ENCODE peak calls at places on chromosomes 13 and 19, in seven cellular contexts. T is BJ, O is astrocyte of the spinal cord, E is psoas muscle, M is glutamatergic neuron, C is nephron progenitor cell, J is activated B cell treated with CpG ODN at 0.5 μM for 24 hours. Y is an unnamed sample.

GRCh38 chr19:35397064-35397463 is 26.2 kb downstream of the GPR42 start:
- DNase-seq in T (no peak), O (no peak), E (no peak), M (no peak), C (no peak), J (no peak), Y (no peak)

GRCh38 chr19:52270266-52270885 is 989 bp downstream of the ZNF766 start:
- DNase-seq in T (peak), O (no peak), E (no peak), M (peak), C (peak), J (no peak), Y (no peak)

GRCh38 chr13:40697711-40698110 is 31.3 kb upstream of the FOXO1 start:
- DNase-seq in T (no peak), O (no peak), E (no peak), M (no peak), C (no peak), J (no peak), Y (no peak)

GRCh38 chr19:55443045-55443823 is at the start of gene SHISA7:
- DNase-seq in T (no peak), O (no peak), E (no peak), M (no peak), C (no peak), J (no peak), Y (no peak)

GRCh38 chr13:45807520-45808099 is 43.9 kb downstream of the SIAH3 start:
- DNase-seq in T (no peak), O (peak), E (no peak), M (peak), C (no peak), J (no peak), Y (peak)

GRCh38 chr19:48874309-48875135 is 2.3 kb downstream of the PPP1R15A start:
- DNase-seq in T (no peak), O (peak), E (no peak), M (no peak), C (no peak), J (peak), Y (no peak)

GRCh38 chr13:108682714-108683113 is 53.3 kb downstream of the MYO16 start:
- DNase-seq in T (no peak), O (no peak), E (no peak), M (no peak), C (no peak), J (no peak), Y (no peak)

GRCh38 chr13:33441015-33441414 is 155.5 kb upstream of the STARD13 start:
- DNase-seq in T (no peak), O (peak), E (no peak), M (no peak), C (no peak), J (no peak), Y (no peak)

GRCh38 chr19:18633321-18633720 is 3.5 kb upstream of the KLHL26 start:
- DNase-seq in T (no peak), O (no peak), E (no peak), M (peak), C (no peak), J (no peak), Y (no peak)

GRCh38 chr19:31541396-31541795 is 192.2 kb upstream of the TSHZ3 start:
- DNase-seq in T (no peak), O (no peak), E (no peak), M (no peak), C (no peak), J (no peak), Y (no peak)

GRCh38 chr13:39634956-39635355 is 20.5 kb upstream of the COG6 start:
- DNase-seq in T (no peak), O (no peak), E (no peak), M (no peak), C (no peak), J (no peak), Y (no peak)

GRCh38 chr19:10580979-10581631 is 6.0 kb downstream of the AP1M2 start:
- DNase-seq in T (peak), O (peak), E (peak), M (peak), C (peak), J (peak), Y (peak)

GRCh38 chr19:13097331-13098258 is 5.1 kb downstream of the LYL1 start:
- DNase-seq in T (no peak), O (no peak), E (peak), M (peak), C (peak), J (peak), Y (no peak)

GRCh38 chr19:54206831-54207177 is 6.1 kb downstream of the RPS9 start:
- DNase-seq in T (no peak), O (no peak), E (no peak), M (no peak), C (no peak), J (no peak), Y (no peak)

GRCh38 chr13:85265296-85265695 is 533.9 kb downstream of the SLITRK6 start:
- DNase-seq in T (no peak), O (no peak), E (no peak), M (no peak), C (no peak), J (no peak), Y (no peak)

GRCh38 chr13:27709779-27710178 is 82.5 kb upstream of the GSX1 start:
- DNase-seq in T (no peak), O (no peak), E (no peak), M (no peak), C (no peak), J (no peak), Y (no peak)

GRCh38 chr19:31356587-31357314 is 7.5 kb upstream of the TSHZ3 start:
- DNase-seq in T (no peak), O (no peak), E (peak), M (peak), C (peak), J (no peak), Y (no peak)

GRCh38 chr13:22662771-22663170 is 518.0 kb upstream of the SGCG start:
- DNase-seq in T (no peak), O (no peak), E (no peak), M (no peak), C (no peak), J (no peak), Y (no peak)

GRCh38 chr19:12913871-12914690 is 5.0 kb downstream of the SYCE2 start:
- DNase-seq in T (no peak), O (no peak), E (no peak), M (no peak), C (no peak), J (no peak), Y (no peak)

GRCh38 chr13:44967656-44968451 is 21.4 kb downstream of the NUFIP1 start:
- DNase-seq in T (no peak), O (peak), E (no peak), M (no peak), C (no peak), J (no peak), Y (no peak)

GRCh38 chr13:100789968-100790367 is 115.4 kb upstream of the TMTC4 start:
- DNase-seq in T (no peak), O (no peak), E (no peak), M (no peak), C (no peak), J (no peak), Y (no peak)

GRCh38 chr13:74288361-74288911 is 154.2 kb upstream of the KLF12 start:
- DNase-seq in T (no peak), O (peak), E (peak), M (peak), C (peak), J (peak), Y (peak)

GRCh38 chr19:49413348-49413747 is 9.9 kb downstream of the PTH2 start:
- DNase-seq in T (no peak), O (no peak), E (no peak), M (peak), C (no peak), J (no peak), Y (no peak)

GRCh38 chr13:49499889-49500660 is 4.3 kb downstream of the PHF11 start:
- DNase-seq in T (peak), O (peak), E (no peak), M (no peak), C (no peak), J (no peak), Y (no peak)

GRCh38 chr19:7783991-7784421 is 21.0 kb downstream of the CLEC4M start:
- DNase-seq in T (no peak), O (peak), E (no peak), M (no peak), C (no peak), J (no peak), Y (no peak)

GRCh38 chr19:1923319-1923718 is 17.7 kb upstream of the CSNK1G2 start:
- DNase-seq in T (no peak), O (no peak), E (no peak), M (no peak), C (no peak), J (no peak), Y (no peak)

GRCh38 chr13:39148513-39148961 is 110.3 kb downstream of the NHLRC3 start:
- DNase-seq in T (peak), O (peak), E (no peak), M (no peak), C (no peak), J (no peak), Y (no peak)

GRCh38 chr13:80132741-80133601 is 208.0 kb downstream of the SPRY2 start:
- DNase-seq in T (no peak), O (peak), E (peak), M (no peak), C (peak), J (no peak), Y (peak)

GRCh38 chr13:94033830-94034642 is 445.4 kb downstream of the DCT start:
- DNase-seq in T (no peak), O (peak), E (no peak), M (no peak), C (no peak), J (no peak), Y (no peak)

GRCh38 chr13:105037064-105037463 is 1498.4 kb downstream of the EFNB2 start:
- DNase-seq in T (no peak), O (peak), E (no peak), M (no peak), C (no peak), J (no peak), Y (no peak)

GRCh38 chr13:106472621-106473020 is 62.8 kb downstream of the EFNB2 start:
- DNase-seq in T (no peak), O (no peak), E (no peak), M (no peak), C (no peak), J (no peak), Y (no peak)

GRCh38 chr13:41562083-41562482 is 104.7 kb downstream of the RGCC start:
- DNase-seq in T (no peak), O (peak), E (peak), M (no peak), C (no peak), J (no peak), Y (no peak)

GRCh38 chr13:48741377-48741776 is 87.6 kb downstream of the CYSLTR2 start:
- DNase-seq in T (no peak), O (peak), E (no peak), M (no peak), C (no peak), J (no peak), Y (no peak)

GRCh38 chr19:29702958-29703320 is 12.1 kb downstream of the C19orf12 start:
- DNase-seq in T (no peak), O (no peak), E (no peak), M (no peak), C (no peak), J (no peak), Y (no peak)

GRCh38 chr19:39479916-39480315 is 722 bp upstream of the TIMM50 start:
- DNase-seq in T (no peak), O (no peak), E (no peak), M (no peak), C (no peak), J (no peak), Y (no peak)

GRCh38 chr13:20125783-20126165 is 35.1 kb downstream of the GJA3 start:
- DNase-seq in T (no peak), O (no peak), E (no peak), M (no peak), C (no peak), J (no peak), Y (no peak)
- TF ChIP-seq CTCF in T (no peak), O (no peak), E (no peak), M (no peak), C (no peak), J (no peak), Y (no peak)

GRCh38 chr13:71320452-71320851 is 546.6 kb downstream of the DACH1 start:
- DNase-seq in T (no peak), O (peak), E (no peak), M (peak), C (no peak), J (no peak), Y (no peak)
- TF ChIP-seq CTCF in T (peak), O (peak), E (peak), M (peak), C (no peak), J (no peak), Y (peak)

DNA sequence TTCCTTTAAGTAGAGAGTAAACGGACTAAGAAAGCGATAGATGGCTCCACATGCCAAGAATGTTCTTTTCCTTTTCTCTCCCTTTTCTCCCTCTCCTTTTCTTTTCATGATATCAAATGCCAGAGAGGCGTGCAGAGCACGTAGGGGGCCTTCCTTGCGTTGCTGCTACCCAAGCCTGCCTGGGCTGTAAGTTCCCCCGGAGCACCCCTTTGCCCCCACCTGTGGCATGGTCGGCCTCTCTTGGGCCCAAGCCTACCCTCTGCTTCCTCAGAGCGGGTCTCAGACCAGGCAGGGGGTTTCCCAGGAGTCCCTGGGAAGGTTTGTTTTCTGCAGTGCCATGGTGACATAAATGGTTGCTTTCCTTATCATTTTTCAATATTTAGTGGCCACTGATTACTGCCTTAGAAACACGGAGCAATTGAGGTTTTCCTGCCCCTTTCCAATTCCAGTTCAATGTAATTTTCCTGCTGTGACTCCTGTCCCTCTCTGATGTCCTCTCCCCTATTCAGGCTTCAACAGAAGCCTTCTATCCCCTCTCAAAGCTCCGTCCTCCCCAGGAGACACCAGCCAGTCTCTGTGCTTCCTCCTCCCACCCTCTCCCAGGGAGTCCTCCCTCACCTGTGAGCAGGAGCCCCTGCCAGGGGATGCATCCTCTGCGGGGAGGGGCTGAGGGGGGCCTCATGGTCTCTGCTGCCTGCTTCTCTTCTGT is 22.6 kb upstream of the CD177 start:
- DNase-seq in T (no peak), O (no peak), E (no peak), M (no peak), C (no peak), J (no peak), Y (no peak)
- TF ChIP-seq CTCF in T (no peak), O (no peak), E (no peak), M (no peak), C (no peak), J (no peak), Y (no peak)

DNA sequence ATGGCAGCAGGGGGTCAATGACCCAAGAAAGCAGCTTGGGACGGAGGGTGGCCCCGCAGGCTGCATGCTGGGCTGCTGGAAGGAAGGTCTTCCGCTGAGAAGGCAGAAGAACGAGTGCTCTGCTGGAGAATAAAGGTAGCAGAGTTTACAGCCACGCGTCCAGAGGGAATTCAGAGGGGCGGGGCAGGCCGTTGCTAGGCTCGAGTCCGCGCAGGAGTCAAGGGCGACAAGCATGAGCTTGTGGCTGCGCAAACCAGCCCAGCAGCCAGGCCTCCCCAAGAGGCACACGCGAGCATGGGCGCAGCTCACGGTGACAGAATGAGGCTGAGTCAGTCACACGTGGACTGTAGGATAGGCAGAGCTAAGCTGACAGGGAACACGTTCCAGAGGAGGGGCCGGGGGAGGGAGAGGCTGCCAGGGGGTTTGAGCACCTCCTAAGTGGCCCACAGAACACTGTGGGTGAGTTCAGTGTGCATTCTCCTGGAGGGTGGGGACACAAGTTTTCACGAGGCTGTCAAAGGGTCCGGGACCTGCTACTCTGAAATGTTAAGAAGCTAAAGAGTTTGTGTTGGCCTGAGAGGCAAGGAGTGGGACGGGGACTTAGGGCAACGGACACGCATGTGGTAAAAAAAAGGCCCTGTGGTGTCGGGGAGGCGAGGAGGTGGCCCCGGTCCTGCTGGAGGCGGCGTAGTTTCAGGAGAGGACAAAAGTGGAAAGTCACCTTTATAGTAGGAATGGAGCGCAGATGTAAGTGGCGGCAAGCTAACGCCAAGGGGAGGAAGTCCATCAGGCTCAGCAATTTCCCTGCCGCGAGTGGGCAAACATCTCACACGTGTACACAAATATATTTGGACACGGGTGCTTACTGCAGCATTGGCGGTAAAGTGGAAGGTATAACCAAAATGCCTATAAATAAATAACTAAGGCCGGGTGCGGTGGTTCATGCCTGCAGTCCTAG is 17.7 kb downstream of the RFX2 start:
- DNase-seq in T (peak), O (peak), E (peak), M (peak), C (peak), J (no peak), Y (peak)
- TF ChIP-seq CTCF in T (peak), O (no peak), E (no peak), M (no peak), C (no peak), J (no peak), Y (no peak)